ENCODE peak calls at places on chromosomes 4 and X, in ten cellular contexts. One of them, this sample, is unnamed.

GRCh38 chr4:6710282-6710681 is 617 bp upstream of the MRFAP1L1 start:
- DNase-seq in foreskin fibroblast: no peak
- DNase-seq in breast epithelium: no peak
- DNase-seq in suprapubic skin: no peak
- DNase-seq in AG10803: no peak
- DNase-seq in CD8-positive, alpha-beta T cell: no peak
- DNase-seq in nephron progenitor cell: no peak
- DNase-seq in progenitor cell of endocrine pancreas: no peak
- DNase-seq in epithelial cell of esophagus: no peak
- DNase-seq in CD4-positive, alpha-beta T cell: no peak
- DNase-seq in this sample: no peak

GRCh38 chr4:13654158-13654797 is 26.8 kb upstream of the BOD1L1 start:
- DNase-seq in nephron progenitor cell: peak; percentile 91
- DNase-seq in CD4-positive, alpha-beta T cell: peak; percentile 60
- DNase-seq in progenitor cell of endocrine pancreas: peak; percentile 81
- DNase-seq in epithelial cell of esophagus: peak; percentile 73
- DNase-seq in AG10803: peak; percentile 50
- DNase-seq in foreskin fibroblast: peak; percentile 65
- DNase-seq in suprapubic skin: peak; percentile 83
- DNase-seq in CD8-positive, alpha-beta T cell: peak; percentile 74
- DNase-seq in breast epithelium: peak; percentile 55
- DNase-seq in this sample: peak; percentile 78

GRCh38 chr4:177667687-177668086 is 225.4 kb upstream of the AGA start:
- DNase-seq in epithelial cell of esophagus: peak; percentile 1
- DNase-seq in AG10803: no peak
- DNase-seq in progenitor cell of endocrine pancreas: no peak
- DNase-seq in CD4-positive, alpha-beta T cell: no peak
- DNase-seq in foreskin fibroblast: no peak
- DNase-seq in breast epithelium: no peak
- DNase-seq in CD8-positive, alpha-beta T cell: no peak
- DNase-seq in suprapubic skin: no peak
- DNase-seq in nephron progenitor cell: no peak
- DNase-seq in this sample: peak; percentile 17

GRCh38 chr4:137432431-137432830 is 99.9 kb downstream of the PCDH18 start:
- DNase-seq in progenitor cell of endocrine pancreas: no peak
- DNase-seq in nephron progenitor cell: no peak
- DNase-seq in epithelial cell of esophagus: no peak
- DNase-seq in suprapubic skin: no peak
- DNase-seq in breast epithelium: no peak
- DNase-seq in foreskin fibroblast: no peak
- DNase-seq in CD8-positive, alpha-beta T cell: no peak
- DNase-seq in AG10803: peak; percentile 26
- DNase-seq in CD4-positive, alpha-beta T cell: no peak
- DNase-seq in this sample: no peak

GRCh38 chrX:118971552-118971951 is 2.9 kb upstream of the LONRF3 start:
- DNase-seq in breast epithelium: no peak
- DNase-seq in epithelial cell of esophagus: no peak
- DNase-seq in CD4-positive, alpha-beta T cell: no peak
- DNase-seq in suprapubic skin: no peak
- DNase-seq in nephron progenitor cell: no peak
- DNase-seq in progenitor cell of endocrine pancreas: no peak
- DNase-seq in foreskin fibroblast: no peak
- DNase-seq in AG10803: no peak
- DNase-seq in CD8-positive, alpha-beta T cell: no peak
- DNase-seq in this sample: no peak

GRCh38 chrX:57156397-57157049 is 19.3 kb upstream of the SPIN2A start:
- DNase-seq in AG10803: peak; percentile 33
- DNase-seq in progenitor cell of endocrine pancreas: no peak
- DNase-seq in foreskin fibroblast: no peak
- DNase-seq in epithelial cell of esophagus: peak; percentile 52
- DNase-seq in CD4-positive, alpha-beta T cell: no peak
- DNase-seq in nephron progenitor cell: peak; percentile 23
- DNase-seq in suprapubic skin: no peak
- DNase-seq in CD8-positive, alpha-beta T cell: no peak
- DNase-seq in breast epithelium: no peak
- DNase-seq in this sample: peak; percentile 51

GRCh38 chr4:40515037-40515397 is 114.6 kb downstream of the RBM47 start:
- DNase-seq in breast epithelium: no peak
- DNase-seq in suprapubic skin: no peak
- DNase-seq in foreskin fibroblast: no peak
- DNase-seq in AG10803: no peak
- DNase-seq in progenitor cell of endocrine pancreas: no peak
- DNase-seq in CD8-positive, alpha-beta T cell: no peak
- DNase-seq in nephron progenitor cell: no peak
- DNase-seq in CD4-positive, alpha-beta T cell: no peak
- DNase-seq in epithelial cell of esophagus: peak; percentile 90
- DNase-seq in this sample: no peak

GRCh38 chr4:127698789-127699200 is 31.4 kb upstream of the SLC25A31 start:
- DNase-seq in suprapubic skin: no peak
- DNase-seq in epithelial cell of esophagus: peak; percentile 91
- DNase-seq in progenitor cell of endocrine pancreas: no peak
- DNase-seq in nephron progenitor cell: no peak
- DNase-seq in foreskin fibroblast: peak; percentile 36
- DNase-seq in CD8-positive, alpha-beta T cell: no peak
- DNase-seq in CD4-positive, alpha-beta T cell: no peak
- DNase-seq in breast epithelium: no peak
- DNase-seq in AG10803: peak; percentile 54
- DNase-seq in this sample: peak; percentile 84

GRCh38 chr4:1446502-1447153 is 40.4 kb upstream of the NKX1-1 start:
- DNase-seq in breast epithelium: no peak
- DNase-seq in nephron progenitor cell: no peak
- DNase-seq in progenitor cell of endocrine pancreas: no peak
- DNase-seq in foreskin fibroblast: no peak
- DNase-seq in CD8-positive, alpha-beta T cell: no peak
- DNase-seq in suprapubic skin: no peak
- DNase-seq in CD4-positive, alpha-beta T cell: no peak
- DNase-seq in epithelial cell of esophagus: no peak
- DNase-seq in AG10803: no peak
- DNase-seq in this sample: no peak

GRCh38 chr4:87219648-87220093 is 747 bp downstream of the KLHL8 start:
- DNase-seq in epithelial cell of esophagus: peak; percentile 45
- DNase-seq in progenitor cell of endocrine pancreas: peak; percentile 26
- DNase-seq in foreskin fibroblast: no peak
- DNase-seq in suprapubic skin: no peak
- DNase-seq in CD8-positive, alpha-beta T cell: peak; percentile 56
- DNase-seq in breast epithelium: no peak
- DNase-seq in nephron progenitor cell: no peak
- DNase-seq in AG10803: peak; percentile 35
- DNase-seq in CD4-positive, alpha-beta T cell: peak; percentile 14
- DNase-seq in this sample: peak; percentile 44

GRCh38 chrX:109839694-109840358 is 106.8 kb upstream of the ACSL4 start:
- DNase-seq in CD8-positive, alpha-beta T cell: no peak
- DNase-seq in nephron progenitor cell: peak; percentile 39
- DNase-seq in progenitor cell of endocrine pancreas: no peak
- DNase-seq in breast epithelium: no peak
- DNase-seq in foreskin fibroblast: no peak
- DNase-seq in epithelial cell of esophagus: peak; percentile 30
- DNase-seq in CD4-positive, alpha-beta T cell: no peak
- DNase-seq in AG10803: no peak
- DNase-seq in suprapubic skin: peak; percentile 57
- DNase-seq in this sample: peak; percentile 65

GRCh38 chr4:76059750-76060149 is 14.8 kb upstream of the ART3 start:
- DNase-seq in breast epithelium: no peak
- DNase-seq in progenitor cell of endocrine pancreas: no peak
- DNase-seq in suprapubic skin: no peak
- DNase-seq in nephron progenitor cell: no peak
- DNase-seq in CD4-positive, alpha-beta T cell: no peak
- DNase-seq in foreskin fibroblast: peak; percentile 15
- DNase-seq in CD8-positive, alpha-beta T cell: no peak
- DNase-seq in AG10803: no peak
- DNase-seq in epithelial cell of esophagus: peak; percentile 91
- DNase-seq in this sample: peak; percentile 72

GRCh38 chrX:53268173-53268572 is 13.2 kb downstream of the IQSEC2 start:
- DNase-seq in CD4-positive, alpha-beta T cell: no peak
- DNase-seq in foreskin fibroblast: no peak
- DNase-seq in progenitor cell of endocrine pancreas: no peak
- DNase-seq in breast epithelium: no peak
- DNase-seq in suprapubic skin: no peak
- DNase-seq in AG10803: peak; percentile 43
- DNase-seq in epithelial cell of esophagus: peak; percentile 89
- DNase-seq in nephron progenitor cell: no peak
- DNase-seq in CD8-positive, alpha-beta T cell: no peak
- DNase-seq in this sample: peak; percentile 68

GRCh38 chr4:54152846-54153600 is 53.1 kb downstream of the GSX2 start:
- DNase-seq in epithelial cell of esophagus: peak; percentile 81
- DNase-seq in CD4-positive, alpha-beta T cell: no peak
- DNase-seq in AG10803: peak; percentile 89
- DNase-seq in nephron progenitor cell: no peak
- DNase-seq in suprapubic skin: no peak
- DNase-seq in foreskin fibroblast: peak; percentile 21
- DNase-seq in progenitor cell of endocrine pancreas: no peak
- DNase-seq in breast epithelium: peak; percentile 41
- DNase-seq in CD8-positive, alpha-beta T cell: no peak
- DNase-seq in this sample: peak; percentile 42

GRCh38 chr4:29539226-29539625 is 1180.9 kb upstream of the PCDH7 start:
- DNase-seq in breast epithelium: no peak
- DNase-seq in progenitor cell of endocrine pancreas: no peak
- DNase-seq in AG10803: no peak
- DNase-seq in suprapubic skin: no peak
- DNase-seq in nephron progenitor cell: no peak
- DNase-seq in epithelial cell of esophagus: no peak
- DNase-seq in CD4-positive, alpha-beta T cell: no peak
- DNase-seq in foreskin fibroblast: no peak
- DNase-seq in CD8-positive, alpha-beta T cell: no peak
- DNase-seq in this sample: peak; percentile 45

GRCh38 chr4:11005321-11005720 is 320.8 kb upstream of the CLNK start:
- DNase-seq in progenitor cell of endocrine pancreas: no peak
- DNase-seq in epithelial cell of esophagus: no peak
- DNase-seq in CD4-positive, alpha-beta T cell: no peak
- DNase-seq in CD8-positive, alpha-beta T cell: no peak
- DNase-seq in breast epithelium: no peak
- DNase-seq in nephron progenitor cell: no peak
- DNase-seq in AG10803: no peak
- DNase-seq in foreskin fibroblast: no peak
- DNase-seq in suprapubic skin: no peak
- DNase-seq in this sample: no peak

GRCh38 chr4:141810038-141810701 is 173.8 kb downstream of the IL15 start:
- DNase-seq in progenitor cell of endocrine pancreas: no peak
- DNase-seq in suprapubic skin: no peak
- DNase-seq in CD4-positive, alpha-beta T cell: no peak
- DNase-seq in breast epithelium: no peak
- DNase-seq in epithelial cell of esophagus: no peak
- DNase-seq in AG10803: no peak
- DNase-seq in nephron progenitor cell: no peak
- DNase-seq in foreskin fibroblast: no peak
- DNase-seq in CD8-positive, alpha-beta T cell: no peak
- DNase-seq in this sample: no peak

GRCh38 chrX:134459683-134460004 is 321 bp upstream of the HPRT1 start:
- DNase-seq in suprapubic skin: no peak
- DNase-seq in foreskin fibroblast: no peak
- DNase-seq in CD8-positive, alpha-beta T cell: no peak
- DNase-seq in nephron progenitor cell: no peak
- DNase-seq in progenitor cell of endocrine pancreas: no peak
- DNase-seq in breast epithelium: no peak
- DNase-seq in AG10803: no peak
- DNase-seq in CD4-positive, alpha-beta T cell: no peak
- DNase-seq in epithelial cell of esophagus: no peak
- DNase-seq in this sample: peak; percentile 28

GRCh38 chr4:146340798-146341197 is 126.5 kb downstream of the REELD1 start:
- DNase-seq in AG10803: peak; percentile 30
- DNase-seq in nephron progenitor cell: no peak
- DNase-seq in foreskin fibroblast: no peak
- DNase-seq in epithelial cell of esophagus: peak; percentile 42
- DNase-seq in suprapubic skin: no peak
- DNase-seq in CD8-positive, alpha-beta T cell: no peak
- DNase-seq in progenitor cell of endocrine pancreas: no peak
- DNase-seq in CD4-positive, alpha-beta T cell: no peak
- DNase-seq in breast epithelium: no peak
- DNase-seq in this sample: peak; percentile 33
- TF ChIP-seq CTCF in AG10803: peak; percentile 65
- TF ChIP-seq CTCF in nephron progenitor cell: peak; percentile 44
- TF ChIP-seq CTCF in foreskin fibroblast: peak; percentile 40
- TF ChIP-seq CTCF in epithelial cell of esophagus: peak; percentile 38
- TF ChIP-seq CTCF in suprapubic skin: no peak
- TF ChIP-seq CTCF in CD8-positive, alpha-beta T cell: no peak
- TF ChIP-seq CTCF in progenitor cell of endocrine pancreas: peak; percentile 58
- TF ChIP-seq CTCF in CD4-positive, alpha-beta T cell: peak; percentile 10
- TF ChIP-seq CTCF in breast epithelium: peak; percentile 34
- TF ChIP-seq CTCF in this sample: peak; percentile 38

GRCh38 chr4:173169178-173169427 is 492 bp downstream of the GALNT7 start:
- DNase-seq in CD4-positive, alpha-beta T cell: no peak
- DNase-seq in nephron progenitor cell: no peak
- DNase-seq in AG10803: no peak
- DNase-seq in foreskin fibroblast: no peak
- DNase-seq in suprapubic skin: no peak
- DNase-seq in breast epithelium: no peak
- DNase-seq in progenitor cell of endocrine pancreas: no peak
- DNase-seq in epithelial cell of esophagus: no peak
- DNase-seq in CD8-positive, alpha-beta T cell: no peak
- DNase-seq in this sample: no peak
- TF ChIP-seq CTCF in CD4-positive, alpha-beta T cell: no peak
- TF ChIP-seq CTCF in nephron progenitor cell: no peak
- TF ChIP-seq CTCF in AG10803: no peak
- TF ChIP-seq CTCF in foreskin fibroblast: no peak
- TF ChIP-seq CTCF in suprapubic skin: no peak
- TF ChIP-seq CTCF in breast epithelium: no peak
- TF ChIP-seq CTCF in progenitor cell of endocrine pancreas: no peak
- TF ChIP-seq CTCF in epithelial cell of esophagus: no peak
- TF ChIP-seq CTCF in CD8-positive, alpha-beta T cell: no peak
- TF ChIP-seq CTCF in this sample: no peak

DNA sequence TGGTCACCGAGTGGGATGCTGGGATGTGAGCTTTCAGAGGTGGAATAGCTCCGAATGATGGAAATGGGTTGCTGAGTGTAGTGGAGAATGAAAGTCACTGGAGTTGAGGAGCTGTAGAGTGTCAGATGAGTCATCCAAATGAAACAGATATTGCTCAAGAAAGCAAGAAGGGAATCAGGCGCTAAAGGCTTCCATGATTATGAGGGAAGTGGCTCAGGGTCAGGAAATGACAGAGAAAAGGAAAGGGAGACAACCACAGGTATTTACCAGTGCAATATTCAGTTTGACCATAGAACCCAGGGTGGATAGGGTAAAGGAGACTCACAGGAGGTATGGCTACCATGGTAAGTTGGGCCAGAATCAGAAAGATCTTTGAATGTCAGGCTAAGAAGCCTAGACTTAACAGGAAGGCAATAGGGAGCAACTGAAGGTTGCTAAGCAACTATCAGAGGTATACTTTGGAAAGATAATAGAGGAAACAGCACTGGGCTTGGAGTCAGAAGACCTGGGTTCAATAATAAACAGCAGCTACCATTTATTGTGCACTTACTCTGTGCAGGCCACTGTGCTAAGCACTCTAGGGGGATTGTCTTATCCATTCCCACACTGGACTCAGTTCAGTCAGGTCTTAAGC is 11.7 kb downstream of the LAS1L start:
- DNase-seq in CD4-positive, alpha-beta T cell: no peak
- DNase-seq in breast epithelium: no peak
- DNase-seq in nephron progenitor cell: no peak
- DNase-seq in progenitor cell of endocrine pancreas: no peak
- DNase-seq in foreskin fibroblast: peak; percentile 35
- DNase-seq in CD8-positive, alpha-beta T cell: no peak
- DNase-seq in AG10803: peak; percentile 50
- DNase-seq in suprapubic skin: no peak
- DNase-seq in epithelial cell of esophagus: peak; percentile 51
- DNase-seq in this sample: peak; percentile 48
- TF ChIP-seq CTCF in CD4-positive, alpha-beta T cell: no peak
- TF ChIP-seq CTCF in breast epithelium: no peak
- TF ChIP-seq CTCF in nephron progenitor cell: no peak
- TF ChIP-seq CTCF in progenitor cell of endocrine pancreas: no peak
- TF ChIP-seq CTCF in foreskin fibroblast: no peak
- TF ChIP-seq CTCF in CD8-positive, alpha-beta T cell: no peak
- TF ChIP-seq CTCF in AG10803: no peak
- TF ChIP-seq CTCF in suprapubic skin: no peak
- TF ChIP-seq CTCF in epithelial cell of esophagus: no peak
- TF ChIP-seq CTCF in this sample: no peak

GRCh38 chr4:184648220-184649025 is 824 bp downstream of the CASP3 start:
- DNase-seq in AG10803: peak; percentile 51
- DNase-seq in foreskin fibroblast: no peak
- DNase-seq in suprapubic skin: peak; percentile 87
- DNase-seq in progenitor cell of endocrine pancreas: peak; percentile 41
- DNase-seq in nephron progenitor cell: peak; percentile 69
- DNase-seq in CD4-positive, alpha-beta T cell: peak; percentile 29
- DNase-seq in breast epithelium: peak; percentile 28
- DNase-seq in epithelial cell of esophagus: peak; percentile 76
- DNase-seq in CD8-positive, alpha-beta T cell: peak; percentile 57
- DNase-seq in this sample: peak; percentile 58
- TF ChIP-seq CTCF in AG10803: no peak
- TF ChIP-seq CTCF in foreskin fibroblast: no peak
- TF ChIP-seq CTCF in suprapubic skin: no peak
- TF ChIP-seq CTCF in progenitor cell of endocrine pancreas: no peak
- TF ChIP-seq CTCF in nephron progenitor cell: no peak
- TF ChIP-seq CTCF in CD4-positive, alpha-beta T cell: no peak
- TF ChIP-seq CTCF in breast epithelium: no peak
- TF ChIP-seq CTCF in epithelial cell of esophagus: peak; percentile 24
- TF ChIP-seq CTCF in CD8-positive, alpha-beta T cell: no peak
- TF ChIP-seq CTCF in this sample: no peak